ENCODE peak calls at places on chromosomes 12 and 14, in ten cellular contexts. W, V, K, P, B, D, T, C, Y and L are unnamed samples.

GRCh38 chr14:91568626-91569025 is 58.5 kb upstream of the PPP4R3A start:
- DNase-seq in W (no peak), V (no peak), K (no peak), P (no peak), B (no peak), D (no peak), T (no peak), C (no peak), Y (peak), L (no peak)

GRCh38 chr14:100610511-100611217 is 23.4 kb upstream of the BEGAIN start:
- DNase-seq in W (no peak), V (no peak), K (no peak), P (no peak), B (peak), D (peak), T (no peak), C (no peak), Y (peak), L (no peak)

GRCh38 chr12:85457026-85457425 is 177.0 kb downstream of the ALX1 start:
- DNase-seq in W (no peak), V (no peak), K (no peak), P (no peak), B (no peak), D (peak), T (no peak), C (no peak), Y (no peak), L (no peak)

GRCh38 chr12:84502907-84503787 is 409.5 kb downstream of the SLC6A15 start:
- DNase-seq in W (no peak), V (peak), K (peak), P (no peak), B (peak), D (peak), T (peak), C (no peak), Y (peak), L (no peak)

GRCh38 chr12:13179159-13180074 is 17.1 kb upstream of the EMP1 start:
- DNase-seq in W (peak), V (peak), K (no peak), P (no peak), B (no peak), D (peak), T (no peak), C (peak), Y (peak), L (peak)

GRCh38 chr14:85519661-85520305 is 10.2 kb upstream of the FLRT2 start:
- DNase-seq in W (no peak), V (no peak), K (no peak), P (no peak), B (peak), D (peak), T (no peak), C (no peak), Y (no peak), L (no peak)

GRCh38 chr14:63573579-63573978 is 30.4 kb upstream of the PPP2R5E start:
- DNase-seq in W (no peak), V (no peak), K (no peak), P (no peak), B (peak), D (peak), T (no peak), C (no peak), Y (peak), L (no peak)

GRCh38 chr14:34227834-34228662 is 234.0 kb downstream of the SPTSSA start:
- DNase-seq in W (peak), V (peak), K (no peak), P (no peak), B (peak), D (peak), T (no peak), C (peak), Y (peak), L (peak)

GRCh38 chr14:60175255-60175902 is 10.2 kb upstream of the DHRS7 start:
- DNase-seq in W (no peak), V (no peak), K (no peak), P (no peak), B (no peak), D (peak), T (no peak), C (no peak), Y (peak), L (no peak)

GRCh38 chr12:45247589-45247988 is 31.7 kb downstream of the ANO6 start:
- DNase-seq in W (no peak), V (no peak), K (no peak), P (no peak), B (no peak), D (no peak), T (no peak), C (no peak), Y (no peak), L (no peak)